ENCODE peak calls at places on chromosomes 6 and 20, in five cellular contexts. G, F, W, U and Z are unnamed samples.

GRCh38 chr6:8821921-8822512 is 386.7 kb upstream of the SLC35B3 start:
- DNase-seq in U (no peak), W (no peak), F (no peak), G (no peak), Z (no peak)

GRCh38 chr6:136774228-136775041 is 17.8 kb downstream of the MAP3K5 start:
- DNase-seq in U (no peak), G (no peak), F (no peak), W (no peak), Z (no peak)

GRCh38 chr6:44782198-44782597 is 394.7 kb downstream of the CDC5L start:
- DNase-seq in U (no peak), G (no peak), W (no peak), F (no peak), Z (no peak)

GRCh38 chr6:168372871-168373270 is 53.3 kb upstream of the DACT2 start:
- DNase-seq in F (peak; percentile 21), G (peak; percentile 38), W (no peak), U (no peak), Z (no peak)

GRCh38 chr20:31710423-31711250 is 12.0 kb downstream of the BCL2L1 start:
- DNase-seq in U (no peak), F (peak; percentile 56), G (peak; percentile 76), W (no peak), Z (no peak)

GRCh38 chr6:25675172-25675571 is 23.2 kb downstream of the SCGN start:
- DNase-seq in F (no peak), U (no peak), G (peak; percentile 56), W (no peak), Z (no peak)

GRCh38 chr6:75922226-75922625 is 150.2 kb downstream of the IMPG1 start:
- DNase-seq in W (no peak), F (no peak), U (no peak), G (no peak), Z (no peak)

GRCh38 chr20:43982016-43982415 is 67.4 kb downstream of the TOX2 start:
- DNase-seq in W (no peak), F (no peak), U (no peak), G (no peak), Z (no peak)

GRCh38 chr6:32954983-32955802 is 2.3 kb upstream of the HLA-DMA start:
- DNase-seq in F (no peak), W (no peak), U (no peak), G (peak; percentile 38), Z (no peak)

GRCh38 chr20:46959821-46960220 is 65.2 kb downstream of the EYA2 start:
- DNase-seq in G (no peak), F (no peak), U (no peak), W (no peak), Z (no peak)

GRCh38 chr6:141552463-141552862 is 580.3 kb upstream of the GJE1 start:
- DNase-seq in W (no peak), F (no peak), G (no peak), U (no peak), Z (no peak)
- TF ChIP-seq POLR2AphosphoS5 in W (no peak), F (no peak), G (no peak), U (no peak), Z (no peak)

DNA sequence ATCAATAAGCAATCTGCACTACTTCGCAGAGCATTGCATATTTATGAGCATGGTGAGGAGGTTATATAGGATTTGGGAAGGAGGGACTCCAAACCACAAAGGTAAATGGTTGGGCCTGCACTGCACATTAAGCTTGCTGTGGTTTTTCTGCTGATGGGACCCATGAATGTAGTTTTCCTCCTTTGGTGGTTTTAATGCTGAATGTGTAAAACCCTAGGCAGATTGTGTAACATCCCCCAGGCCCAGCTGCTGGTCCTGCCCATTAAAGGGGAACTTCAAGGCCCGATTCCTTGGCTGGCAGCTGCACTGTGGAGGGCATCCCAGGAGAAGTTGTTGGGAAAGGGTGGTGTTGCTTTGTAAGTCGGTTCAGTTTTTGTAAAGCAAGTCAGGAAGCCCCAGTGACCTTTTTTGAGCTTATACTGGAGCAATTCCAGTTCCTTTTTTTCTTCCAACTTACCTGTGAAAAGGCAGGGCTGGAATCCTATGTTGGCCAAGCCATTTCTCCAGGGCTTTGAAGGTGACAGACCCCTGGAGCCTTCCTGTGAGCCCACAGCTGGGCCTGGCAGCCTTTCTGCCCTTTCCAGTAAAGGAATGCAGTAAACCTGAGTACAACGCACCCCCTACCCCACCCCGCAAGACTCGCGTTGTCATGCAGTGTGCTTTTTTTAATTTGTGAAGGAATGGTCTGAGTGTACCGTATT is 43.1 kb upstream of the NAA20 start:
- DNase-seq in F (peak; percentile 93), W (no peak), U (no peak), G (peak; percentile 42), Z (no peak)
- TF ChIP-seq POLR2AphosphoS5 in F (peak; percentile 63), W (no peak), U (no peak), G (peak; percentile 60), Z (peak; percentile 12)

DNA sequence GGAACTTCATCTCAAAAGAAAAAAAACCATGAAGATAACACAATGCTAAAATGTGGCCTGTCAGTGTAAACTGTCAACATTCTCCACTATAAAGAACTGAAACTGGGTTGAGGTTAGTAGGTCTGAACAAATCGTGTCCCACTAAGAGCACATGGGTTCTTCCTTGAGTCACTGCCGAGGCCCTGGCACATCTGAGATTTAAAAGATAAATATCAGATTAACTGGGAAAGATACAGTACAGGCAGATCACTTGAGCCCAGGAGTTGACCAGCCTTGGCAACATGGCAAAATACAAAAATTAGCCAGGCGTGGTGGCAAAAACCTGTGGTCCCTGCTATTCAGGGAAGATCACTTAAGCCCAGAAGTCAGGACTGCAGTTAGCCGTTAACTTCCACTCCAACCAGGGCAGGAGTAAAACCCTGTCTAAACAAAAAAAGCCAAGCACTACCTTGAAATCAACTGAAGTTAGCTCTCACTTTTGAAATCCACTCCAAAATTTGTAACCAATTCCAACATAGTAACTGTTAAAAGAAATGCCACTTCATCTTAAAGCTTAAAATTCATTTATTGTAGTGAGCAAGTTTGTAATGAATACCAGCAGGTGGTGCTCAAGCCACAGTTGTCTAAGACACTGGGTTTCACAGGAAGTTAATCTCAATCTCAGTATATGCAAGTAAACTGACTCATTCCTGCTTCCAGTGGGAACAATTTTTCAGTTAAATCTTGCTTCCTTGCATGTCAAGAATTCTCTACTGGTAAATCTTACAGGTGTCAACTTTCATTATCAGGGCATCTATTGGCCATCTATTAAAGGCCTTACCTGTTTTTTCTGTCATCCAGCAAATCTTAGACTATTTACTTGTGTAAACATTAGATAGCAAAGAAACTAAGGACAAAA is 5.4 kb downstream of the EEF1A1 start:
- DNase-seq in F (peak; percentile 71), U (no peak), G (peak; percentile 48), W (no peak), Z (no peak)
- TF ChIP-seq POLR2AphosphoS5 in F (peak; percentile 49), U (peak; percentile 92), G (no peak), W (peak; percentile 99), Z (no peak)

GRCh38 chr6:30725713-30726505 is 5.8 kb downstream of the TUBB start:
- DNase-seq in W (no peak), F (no peak), G (no peak), U (no peak), Z (peak; percentile 47)

GRCh38 chr6:30722280-30723112 is 2.3 kb downstream of the TUBB start:
- DNase-seq in G (peak; percentile 88), W (no peak), F (peak; percentile 89), U (no peak), Z (peak; percentile 95)

GRCh38 chr6:30726506-30727413 is 6.6 kb downstream of the TUBB start:
- DNase-seq in U (no peak), W (no peak), F (no peak), G (no peak), Z (peak; percentile 41)

GRCh38 chr6:30727920-30728605 is 7.9 kb downstream of the TUBB start:
- DNase-seq in G (no peak), F (no peak), W (no peak), U (no peak), Z (peak; percentile 31)

GRCh38 chr6:30724906-30725667 is 4.9 kb downstream of the TUBB start:
- DNase-seq in W (no peak), F (no peak), U (no peak), G (no peak), Z (peak; percentile 10)
- TF ChIP-seq POLR2AphosphoS5 in W (peak; percentile 92), F (no peak), U (peak; percentile 83), G (no peak), Z (no peak)